ENCODE peak calls at places on chromosomes 13 and 19, in seven cellular contexts. One of them, this sample, is unnamed.

GRCh38 chr13:26051231-26052135 is at the start of gene SHISA2:
- DNase-seq in astrocyte: peak
- DNase-seq in mesenchymal stem cell: peak
- DNase-seq in MM.1S: peak
- DNase-seq in IMR-90: peak
- DNase-seq in neural progenitor cell: peak
- DNase-seq in trophoblast cell: peak
- DNase-seq in this sample: peak

GRCh38 chr13:73822671-73823592 is 311.3 kb downstream of the KLF12 start:
- DNase-seq in MM.1S: no peak
- DNase-seq in mesenchymal stem cell: no peak
- DNase-seq in IMR-90: no peak
- DNase-seq in trophoblast cell: no peak
- DNase-seq in neural progenitor cell: no peak
- DNase-seq in astrocyte: no peak
- DNase-seq in this sample: no peak

GRCh38 chr19:1260749-1261511 is 8.2 kb upstream of the CIRBP start:
- DNase-seq in astrocyte: peak
- DNase-seq in trophoblast cell: peak
- DNase-seq in MM.1S: peak
- DNase-seq in IMR-90: peak
- DNase-seq in neural progenitor cell: peak
- DNase-seq in mesenchymal stem cell: peak
- DNase-seq in this sample: peak

GRCh38 chr19:19591133-19591825 is 27.2 kb downstream of the PBX4 start:
- DNase-seq in astrocyte: peak
- DNase-seq in MM.1S: no peak
- DNase-seq in trophoblast cell: peak
- DNase-seq in mesenchymal stem cell: peak
- DNase-seq in neural progenitor cell: peak
- DNase-seq in IMR-90: peak
- DNase-seq in this sample: peak

GRCh38 chr13:22461854-22462565 is 718.8 kb upstream of the SGCG start:
- DNase-seq in neural progenitor cell: no peak
- DNase-seq in IMR-90: no peak
- DNase-seq in trophoblast cell: no peak
- DNase-seq in mesenchymal stem cell: peak
- DNase-seq in MM.1S: peak
- DNase-seq in astrocyte: no peak
- DNase-seq in this sample: peak

GRCh38 chr13:101661839-101662238 is 209.4 kb downstream of the ITGBL1 start:
- DNase-seq in IMR-90: no peak
- DNase-seq in MM.1S: no peak
- DNase-seq in mesenchymal stem cell: no peak
- DNase-seq in astrocyte: peak
- DNase-seq in neural progenitor cell: peak
- DNase-seq in trophoblast cell: no peak
- DNase-seq in this sample: peak

GRCh38 chr19:34678085-34678412 is 571 bp downstream of the ZNF302 start:
- DNase-seq in astrocyte: no peak
- DNase-seq in neural progenitor cell: no peak
- DNase-seq in MM.1S: no peak
- DNase-seq in mesenchymal stem cell: no peak
- DNase-seq in IMR-90: no peak
- DNase-seq in trophoblast cell: no peak
- DNase-seq in this sample: no peak

GRCh38 chr19:58500242-58500641 is 11.6 kb downstream of the SLC27A5 start:
- DNase-seq in astrocyte: no peak
- DNase-seq in neural progenitor cell: no peak
- DNase-seq in IMR-90: no peak
- DNase-seq in mesenchymal stem cell: no peak
- DNase-seq in trophoblast cell: no peak
- DNase-seq in MM.1S: no peak
- DNase-seq in this sample: no peak

GRCh38 chr13:102642475-102642874 is 45.7 kb downstream of the TPP2 start:
- DNase-seq in mesenchymal stem cell: no peak
- DNase-seq in IMR-90: no peak
- DNase-seq in MM.1S: no peak
- DNase-seq in neural progenitor cell: no peak
- DNase-seq in trophoblast cell: no peak
- DNase-seq in astrocyte: peak
- DNase-seq in this sample: peak

GRCh38 chr19:30590596-30591229 is 218.5 kb downstream of the ZNF536 start:
- DNase-seq in neural progenitor cell: no peak
- DNase-seq in mesenchymal stem cell: no peak
- DNase-seq in trophoblast cell: no peak
- DNase-seq in MM.1S: no peak
- DNase-seq in IMR-90: no peak
- DNase-seq in astrocyte: no peak
- DNase-seq in this sample: no peak

GRCh38 chr19:10076535-10076934 is 9.6 kb upstream of the SHFL start:
- DNase-seq in astrocyte: no peak
- DNase-seq in IMR-90: no peak
- DNase-seq in mesenchymal stem cell: no peak
- DNase-seq in neural progenitor cell: no peak
- DNase-seq in MM.1S: no peak
- DNase-seq in trophoblast cell: no peak
- DNase-seq in this sample: no peak

GRCh38 chr19:3458229-3458555 is 22.1 kb downstream of the SMIM24 start:
- DNase-seq in IMR-90: no peak
- DNase-seq in astrocyte: peak
- DNase-seq in trophoblast cell: no peak
- DNase-seq in neural progenitor cell: peak
- DNase-seq in MM.1S: no peak
- DNase-seq in mesenchymal stem cell: peak
- DNase-seq in this sample: peak

GRCh38 chr13:26412961-26413716 is 144.3 kb upstream of the WASF3 start:
- DNase-seq in mesenchymal stem cell: no peak
- DNase-seq in trophoblast cell: no peak
- DNase-seq in neural progenitor cell: no peak
- DNase-seq in IMR-90: no peak
- DNase-seq in astrocyte: no peak
- DNase-seq in MM.1S: no peak
- DNase-seq in this sample: no peak

GRCh38 chr13:23044906-23045305 is 135.9 kb upstream of the SGCG start:
- DNase-seq in mesenchymal stem cell: no peak
- DNase-seq in astrocyte: no peak
- DNase-seq in IMR-90: no peak
- DNase-seq in trophoblast cell: no peak
- DNase-seq in MM.1S: no peak
- DNase-seq in neural progenitor cell: no peak
- DNase-seq in this sample: no peak

GRCh38 chr13:106466691-106467405 is 68.6 kb downstream of the EFNB2 start:
- DNase-seq in IMR-90: no peak
- DNase-seq in mesenchymal stem cell: no peak
- DNase-seq in MM.1S: no peak
- DNase-seq in neural progenitor cell: no peak
- DNase-seq in trophoblast cell: no peak
- DNase-seq in astrocyte: no peak
- DNase-seq in this sample: no peak

GRCh38 chr13:33208290-33208990 is 77.1 kb downstream of the STARD13 start:
- DNase-seq in astrocyte: no peak
- DNase-seq in IMR-90: no peak
- DNase-seq in neural progenitor cell: no peak
- DNase-seq in trophoblast cell: peak
- DNase-seq in MM.1S: no peak
- DNase-seq in mesenchymal stem cell: peak
- DNase-seq in this sample: no peak

GRCh38 chr13:53005631-53006030 is 23.0 kb upstream of the OLFM4 start:
- DNase-seq in IMR-90: no peak
- DNase-seq in astrocyte: no peak
- DNase-seq in MM.1S: no peak
- DNase-seq in mesenchymal stem cell: no peak
- DNase-seq in neural progenitor cell: no peak
- DNase-seq in trophoblast cell: no peak
- DNase-seq in this sample: no peak

GRCh38 chr19:6667114-6667627 is 2.8 kb downstream of the TNFSF14 start:
- DNase-seq in MM.1S: no peak
- DNase-seq in mesenchymal stem cell: no peak
- DNase-seq in trophoblast cell: peak
- DNase-seq in IMR-90: no peak
- DNase-seq in neural progenitor cell: no peak
- DNase-seq in astrocyte: no peak
- DNase-seq in this sample: no peak

GRCh38 chr19:20244356-20244755 is 77.3 kb downstream of the ZNF486 start:
- DNase-seq in astrocyte: no peak
- DNase-seq in trophoblast cell: no peak
- DNase-seq in neural progenitor cell: no peak
- DNase-seq in MM.1S: peak
- DNase-seq in mesenchymal stem cell: no peak
- DNase-seq in IMR-90: no peak
- DNase-seq in this sample: no peak

GRCh38 chr13:39245688-39246087 is 207.4 kb downstream of the NHLRC3 start:
- DNase-seq in mesenchymal stem cell: no peak
- DNase-seq in neural progenitor cell: no peak
- DNase-seq in astrocyte: no peak
- DNase-seq in IMR-90: no peak
- DNase-seq in MM.1S: no peak
- DNase-seq in trophoblast cell: no peak
- DNase-seq in this sample: no peak
- H3K9ac ChIP-seq in mesenchymal stem cell: no peak
- H3K9ac ChIP-seq in neural progenitor cell: no peak
- H3K9ac ChIP-seq in astrocyte: no peak
- H3K9ac ChIP-seq in IMR-90: no peak
- H3K9ac ChIP-seq in MM.1S: no peak
- H3K9ac ChIP-seq in trophoblast cell: no peak
- H3K9ac ChIP-seq in this sample: no peak

DNA sequence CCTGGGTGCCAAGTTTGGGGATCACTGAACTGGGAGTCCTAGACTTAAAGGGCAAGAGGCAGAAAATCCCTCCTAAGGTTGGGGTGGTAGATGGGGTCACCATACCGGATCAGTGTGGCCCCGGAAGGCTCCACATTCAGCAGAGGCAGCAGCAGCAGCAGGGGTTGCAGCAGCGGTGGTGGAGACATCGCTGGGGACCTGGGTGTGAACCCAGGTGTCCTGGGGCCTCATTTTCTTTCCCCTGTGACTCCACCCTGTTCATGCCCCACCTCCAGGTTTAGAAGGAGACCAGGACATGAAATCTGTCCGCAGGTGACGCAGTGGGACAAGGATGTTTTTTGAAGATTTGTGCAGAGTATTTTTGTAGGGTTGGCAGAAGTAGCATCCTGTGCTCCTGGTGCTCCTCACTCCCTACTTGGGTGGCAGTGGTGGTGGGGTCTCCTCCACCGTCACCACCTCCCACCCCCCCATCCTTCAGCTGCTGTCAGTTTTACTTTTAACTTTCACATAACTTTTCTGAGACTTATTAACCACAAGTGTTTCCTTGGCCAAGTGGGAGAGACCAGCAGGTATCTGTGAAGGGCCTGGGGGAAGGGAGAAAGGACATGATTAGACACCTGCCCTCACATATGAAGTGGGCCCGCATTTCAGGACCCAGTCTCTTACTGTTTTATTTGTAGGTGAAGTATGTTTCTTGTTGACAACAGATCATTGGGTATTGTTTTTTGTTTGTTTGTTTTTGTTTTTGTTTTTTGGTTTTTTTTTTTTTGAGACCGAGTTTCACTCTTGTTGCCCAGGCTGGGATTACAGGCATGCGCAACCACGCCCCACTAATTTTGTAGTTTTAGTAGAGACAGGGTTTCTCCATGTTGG is at the start of gene NAPSA:
- DNase-seq in astrocyte: no peak
- DNase-seq in trophoblast cell: no peak
- DNase-seq in MM.1S: peak
- DNase-seq in mesenchymal stem cell: no peak
- DNase-seq in IMR-90: no peak
- DNase-seq in neural progenitor cell: no peak
- DNase-seq in this sample: no peak
- H3K4me3 ChIP-seq in astrocyte: no peak
- H3K4me3 ChIP-seq in trophoblast cell: no peak
- H3K4me3 ChIP-seq in MM.1S: no peak
- H3K4me3 ChIP-seq in mesenchymal stem cell: no peak
- H3K4me3 ChIP-seq in IMR-90: no peak
- H3K4me3 ChIP-seq in neural progenitor cell: no peak
- H3K4me3 ChIP-seq in this sample: no peak

GRCh38 chr13:28495586-28496564 is 947 bp upstream of the FLT1 start:
- DNase-seq in IMR-90: no peak
- DNase-seq in astrocyte: no peak
- DNase-seq in trophoblast cell: peak
- DNase-seq in mesenchymal stem cell: no peak
- DNase-seq in MM.1S: no peak
- DNase-seq in neural progenitor cell: no peak
- DNase-seq in this sample: no peak
- H3K9ac ChIP-seq in IMR-90: no peak
- H3K9ac ChIP-seq in astrocyte: no peak
- H3K9ac ChIP-seq in trophoblast cell: peak
- H3K9ac ChIP-seq in mesenchymal stem cell: no peak
- H3K9ac ChIP-seq in MM.1S: no peak
- H3K9ac ChIP-seq in neural progenitor cell: no peak
- H3K9ac ChIP-seq in this sample: no peak

GRCh38 chr19:56877069-56877715 is 36.7 kb upstream of the PEG3 start:
- DNase-seq in IMR-90: no peak
- DNase-seq in neural progenitor cell: no peak
- DNase-seq in astrocyte: no peak
- DNase-seq in MM.1S: no peak
- DNase-seq in mesenchymal stem cell: no peak
- DNase-seq in trophoblast cell: no peak
- DNase-seq in this sample: no peak

GRCh38 chr19:56875717-56876116 is 35.2 kb upstream of the PEG3 start:
- DNase-seq in trophoblast cell: no peak
- DNase-seq in IMR-90: no peak
- DNase-seq in astrocyte: no peak
- DNase-seq in MM.1S: no peak
- DNase-seq in mesenchymal stem cell: no peak
- DNase-seq in neural progenitor cell: no peak
- DNase-seq in this sample: no peak

GRCh38 chr19:56884481-56884880 is 44.0 kb upstream of the PEG3 start:
- DNase-seq in IMR-90: no peak
- DNase-seq in astrocyte: no peak
- DNase-seq in MM.1S: no peak
- DNase-seq in mesenchymal stem cell: no peak
- DNase-seq in trophoblast cell: peak
- DNase-seq in neural progenitor cell: no peak
- DNase-seq in this sample: no peak

GRCh38 chr19:56885173-56885679 is 44.7 kb upstream of the PEG3 start:
- DNase-seq in trophoblast cell: no peak
- DNase-seq in mesenchymal stem cell: no peak
- DNase-seq in MM.1S: no peak
- DNase-seq in IMR-90: no peak
- DNase-seq in astrocyte: no peak
- DNase-seq in neural progenitor cell: no peak
- DNase-seq in this sample: no peak

DNA sequence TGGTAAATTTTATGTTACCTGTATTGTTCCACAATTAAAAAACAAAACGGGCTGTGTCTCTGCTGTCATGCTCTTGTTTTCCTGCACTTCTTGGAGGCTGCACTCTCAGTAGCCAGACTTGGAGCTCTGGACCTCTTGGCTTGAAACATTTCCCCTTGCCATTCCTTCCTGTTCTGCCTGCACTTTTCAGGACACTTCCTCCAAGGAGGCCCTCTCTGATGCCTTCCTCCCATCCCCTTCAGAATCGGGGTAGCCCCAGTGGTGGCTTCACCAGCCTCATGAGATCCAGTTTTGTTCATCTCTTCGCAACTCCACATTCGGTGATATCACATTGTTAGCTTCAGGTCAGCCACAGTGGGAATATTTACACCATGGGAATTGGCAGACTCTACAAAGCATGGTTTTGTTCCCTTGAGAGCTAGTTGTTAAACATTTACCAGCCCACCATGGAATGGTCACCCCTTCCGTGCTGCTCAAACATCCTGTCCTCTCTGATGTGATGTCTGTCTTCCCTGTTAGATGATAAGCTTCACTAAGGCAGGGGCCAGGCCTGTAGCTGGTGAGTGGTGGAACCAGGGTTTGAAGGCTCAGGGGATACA is 40.2 kb upstream of the PEG3 start:
- DNase-seq in astrocyte: no peak
- DNase-seq in mesenchymal stem cell: no peak
- DNase-seq in MM.1S: no peak
- DNase-seq in trophoblast cell: no peak
- DNase-seq in IMR-90: no peak
- DNase-seq in neural progenitor cell: no peak
- DNase-seq in this sample: no peak
- H3K4me3 ChIP-seq in astrocyte: no peak
- H3K4me3 ChIP-seq in mesenchymal stem cell: no peak
- H3K4me3 ChIP-seq in MM.1S: no peak
- H3K4me3 ChIP-seq in trophoblast cell: no peak
- H3K4me3 ChIP-seq in IMR-90: no peak
- H3K4me3 ChIP-seq in neural progenitor cell: no peak
- H3K4me3 ChIP-seq in this sample: no peak

This sample was measured in fibroblast of lung.